ENCODE peak calls at places on chromosomes 3 and 15, in four cellular contexts. K is endothelial cell of umbilical vein, L is GM23338, E is transverse colon. X is an unnamed sample.

GRCh38 chr15:22952826-22953579 is 27.2 kb downstream of the CYFIP1 start:
- DNase-seq in K (no peak), L (peak), E (no peak), X (no peak)

GRCh38 chr3:167626490-167626889 is 27.3 kb downstream of the WDR49 start:
- DNase-seq in K (no peak), L (no peak), E (no peak), X (no peak)

GRCh38 chr3:126439968-126440708 is 35.6 kb downstream of the ZXDC start:
- DNase-seq in K (no peak), L (no peak), E (no peak), X (no peak)

GRCh38 chr3:30527720-30528119 is 78.7 kb upstream of the TGFBR2 start:
- DNase-seq in K (peak), L (no peak), E (no peak), X (no peak)

GRCh38 chr3:51786247-51786646 is 7.2 kb upstream of the IQCF6 start:
- DNase-seq in K (no peak), L (no peak), E (no peak), X (no peak)

GRCh38 chr3:129745253-129745652 is 138.8 kb upstream of the PLXND1 start:
- DNase-seq in K (no peak), L (peak), E (peak), X (no peak)

GRCh38 chr15:69762373-69763148 is 309.9 kb downstream of the RPLP1 start:
- DNase-seq in K (no peak), L (peak), E (no peak), X (no peak)

GRCh38 chr15:76127169-76127568 is 67.4 kb downstream of the TMEM266 start:
- DNase-seq in K (no peak), L (no peak), E (no peak), X (no peak)

GRCh38 chr3:158768881-158769518 is 32.9 kb upstream of the MFSD1 start:
- DNase-seq in K (peak), L (no peak), E (peak), X (no peak)

GRCh38 chr15:41001524-41001923 is 48.3 kb downstream of the CHAC1 start:
- DNase-seq in K (peak), L (no peak), E (peak), X (no peak)
- TF ChIP-seq POLR2AphosphoS5 in K (no peak), L (no peak), E (no peak), X (no peak)

GRCh38 chr3:69084668-69085542 is at the start of gene ARL6IP5:
- DNase-seq in K (peak), L (peak), E (peak), X (no peak)
- TF ChIP-seq POLR2AphosphoS5 in K (peak), L (peak), E (peak), X (peak)

GRCh38 chr15:92903588-92903955 is 3.4 kb downstream of the CHD2 start:
- DNase-seq in K (no peak), L (no peak), E (no peak), X (no peak)

GRCh38 chr15:92903956-92904831 is 4.1 kb downstream of the CHD2 start:
- DNase-seq in K (peak), L (peak), E (peak), X (peak)

GRCh38 chr15:92901053-92901761 is 1.1 kb downstream of the CHD2 start:
- DNase-seq in K (peak), L (no peak), E (no peak), X (no peak)

GRCh38 chr15:92902020-92902419 is 1.9 kb downstream of the CHD2 start:
- DNase-seq in K (no peak), L (no peak), E (no peak), X (no peak)

DNA sequence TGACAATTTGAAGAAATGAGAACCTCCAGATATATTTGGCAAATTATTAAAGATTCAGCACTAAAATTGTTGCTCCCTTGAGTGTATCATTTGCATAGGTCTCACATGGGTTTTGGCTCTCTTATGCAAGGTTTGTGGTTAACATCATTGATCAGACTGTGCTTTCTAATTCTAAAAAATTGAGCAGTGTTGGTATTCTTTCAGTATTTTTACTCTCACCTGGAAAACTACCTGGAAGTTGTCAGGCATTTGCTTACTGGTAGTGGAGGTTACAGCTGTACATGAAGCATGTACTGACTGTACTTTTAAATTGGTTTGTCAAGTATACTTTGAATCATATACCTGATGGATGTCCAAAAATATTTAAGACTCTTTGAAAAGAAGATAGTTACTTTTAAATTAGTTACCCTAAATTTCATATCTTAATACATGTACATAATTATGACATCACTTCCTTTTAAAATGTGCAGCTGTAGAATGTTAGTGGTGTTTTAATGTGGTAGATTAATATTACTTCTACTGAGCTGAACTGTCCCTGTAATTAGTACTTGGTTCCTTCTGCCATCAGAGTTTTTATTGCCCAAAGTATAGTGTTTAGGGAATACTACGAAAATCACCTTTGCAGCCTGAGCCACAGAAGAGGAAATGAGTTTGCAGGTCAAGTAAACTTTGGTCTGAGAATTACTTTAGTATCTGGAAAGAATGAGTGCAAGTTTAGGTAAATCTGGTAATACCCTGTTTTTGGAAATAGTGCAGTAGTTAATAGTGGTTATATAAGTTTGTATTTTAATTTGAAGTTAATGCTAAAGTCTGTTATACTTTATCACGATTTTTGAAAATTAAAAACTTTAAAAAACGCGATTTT is 2.8 kb downstream of the CHD2 start:
- DNase-seq in K (peak), L (no peak), E (no peak), X (no peak)
- TF ChIP-seq POLR2AphosphoS5 in K (no peak), L (no peak), E (no peak), X (peak)

GRCh38 chr3:141412936-141413354 is 44.6 kb downstream of the ZBTB38 start:
- DNase-seq in K (peak), L (no peak), E (peak), X (no peak)
- TF ChIP-seq POLR2AphosphoS5 in K (no peak), L (no peak), E (peak), X (no peak)

GRCh38 chr3:78867409-78868372 is 900.1 kb downstream of the ROBO1 start:
- DNase-seq in K (peak), L (no peak), E (no peak), X (no peak)
- TF ChIP-seq POLR2AphosphoS5 in K (no peak), L (no peak), E (no peak), X (no peak)

GRCh38 chr15:25418202-25418601 is 20.6 kb downstream of the UBE3A start:
- DNase-seq in K (no peak), L (no peak), E (no peak), X (no peak)

GRCh38 chr15:25415217-25415616 is 23.6 kb downstream of the UBE3A start:
- DNase-seq in K (no peak), L (no peak), E (no peak), X (no peak)

GRCh38 chr15:25415707-25416106 is 23.1 kb downstream of the UBE3A start:
- DNase-seq in K (no peak), L (no peak), E (no peak), X (no peak)

GRCh38 chr15:25416693-25417092 is 22.1 kb downstream of the UBE3A start:
- DNase-seq in K (peak), L (no peak), E (no peak), X (no peak)

GRCh38 chr15:25417604-25418003 is 21.2 kb downstream of the UBE3A start:
- DNase-seq in K (no peak), L (no peak), E (no peak), X (no peak)
- TF ChIP-seq POLR2AphosphoS5 in K (no peak), L (no peak), E (no peak), X (no peak)

DNA sequence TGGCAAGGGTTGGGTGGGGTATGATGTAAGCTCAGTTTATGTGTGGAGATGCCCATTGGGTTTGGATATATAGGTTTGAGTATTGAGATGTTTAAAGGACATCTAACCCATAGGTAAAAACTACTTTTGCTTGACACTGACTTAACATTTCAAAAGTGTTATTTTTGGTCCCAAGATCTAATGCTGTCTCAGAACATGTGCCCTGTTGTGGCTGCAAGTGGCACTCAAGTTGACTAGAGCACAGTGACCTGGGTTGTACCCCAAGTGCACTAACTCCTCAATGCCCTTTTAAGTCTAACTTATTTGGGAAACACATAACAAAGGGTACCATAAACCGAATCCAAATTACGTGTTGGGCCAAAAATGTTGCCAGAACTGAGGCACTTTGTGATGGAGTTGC is 56.5 kb upstream of the CCR4 start:
- DNase-seq in K (no peak), L (no peak), E (no peak), X (no peak)
- TF ChIP-seq POLR2AphosphoS5 in K (no peak), L (no peak), E (no peak), X (no peak)

X was measured in GM12891.